ENCODE peak calls at places on chromosomes 1 and 21, in seven cellular contexts. B, H, V, K, Y, C and X are unnamed samples.

GRCh38 chr1:95733671-95734070 is 499.7 kb downstream of the RWDD3 start:
- DNase-seq in B (no peak), H (no peak), V (no peak), K (no peak), Y (no peak), C (no peak), X (no peak)

GRCh38 chr21:28089599-28090421 is 902.9 kb downstream of the LTN1 start:
- DNase-seq in B (no peak), H (no peak), V (no peak), K (no peak), Y (no peak), C (no peak), X (peak)

GRCh38 chr1:76867342-76868130 is at the start of gene ST6GALNAC5:
- DNase-seq in B (peak), H (peak), V (no peak), K (peak), Y (no peak), C (peak), X (peak)

GRCh38 chr1:116738673-116739370 is 15.4 kb upstream of the CD2 start:
- DNase-seq in B (no peak), H (no peak), V (peak), K (no peak), Y (no peak), C (no peak), X (no peak)

GRCh38 chr1:202987922-202988583 is 19.1 kb upstream of the TMEM183A start:
- DNase-seq in B (no peak), H (no peak), V (no peak), K (no peak), Y (no peak), C (no peak), X (no peak)

GRCh38 chr21:38806942-38807284 is 1.2 kb downstream of the ETS2 start:
- DNase-seq in B (peak), H (no peak), V (no peak), K (no peak), Y (no peak), C (no peak), X (no peak)

GRCh38 chr1:237562247-237562823 is 328.4 kb downstream of the ZP4 start:
- DNase-seq in B (peak), H (peak), V (peak), K (no peak), Y (no peak), C (peak), X (peak)

GRCh38 chr1:189774721-189775287 is 702.9 kb downstream of the BRINP3 start:
- DNase-seq in B (no peak), H (no peak), V (no peak), K (no peak), Y (no peak), C (no peak), X (no peak)

GRCh38 chr1:203188686-203189232 is 2.3 kb upstream of the CHI3L1 start:
- DNase-seq in B (no peak), H (no peak), V (no peak), K (no peak), Y (no peak), C (no peak), X (no peak)

GRCh38 chr1:155136728-155137127 is 1.1 kb downstream of the SLC50A1 start:
- DNase-seq in B (no peak), H (no peak), V (peak), K (no peak), Y (no peak), C (no peak), X (no peak)

GRCh38 chr1:81312272-81312754 is 488.4 kb upstream of the ADGRL2 start:
- DNase-seq in B (no peak), H (no peak), V (no peak), K (no peak), Y (no peak), C (no peak), X (no peak)

GRCh38 chr1:208077232-208077751 is 166.4 kb upstream of the CD34 start:
- DNase-seq in B (no peak), H (no peak), V (no peak), K (peak), Y (no peak), C (no peak), X (no peak)

GRCh38 chr1:219699870-219700269 is 87.0 kb upstream of the ZC3H11B start:
- DNase-seq in B (peak), H (no peak), V (no peak), K (no peak), Y (no peak), C (peak), X (peak)

GRCh38 chr1:205749094-205749825 is 722 bp downstream of the NUCKS1 start:
- DNase-seq in B (peak), H (peak), V (peak), K (peak), Y (peak), C (peak), X (peak)

GRCh38 chr1:59605761-59606160 is 209.0 kb upstream of the HOOK1 start:
- DNase-seq in B (peak), H (no peak), V (no peak), K (no peak), Y (no peak), C (peak), X (no peak)

GRCh38 chr1:235047331-235047871 is 81.2 kb downstream of the TOMM20 start:
- DNase-seq in B (no peak), H (no peak), V (no peak), K (no peak), Y (no peak), C (no peak), X (no peak)
- H3K4me3 ChIP-seq in B (no peak), H (no peak), V (no peak), K (no peak), Y (no peak), C (no peak), X (no peak)

GRCh38 chr21:44954281-44954771 is 14.5 kb downstream of the SLX9 start:
- DNase-seq in B (no peak), H (no peak), V (no peak), K (no peak), Y (no peak), C (no peak), X (no peak)

GRCh38 chr21:44952116-44952928 is 12.5 kb downstream of the SLX9 start:
- DNase-seq in B (no peak), H (peak), V (no peak), K (peak), Y (no peak), C (no peak), X (no peak)

GRCh38 chr21:44952929-44953627 is 13.2 kb downstream of the SLX9 start:
- DNase-seq in B (no peak), H (no peak), V (no peak), K (no peak), Y (no peak), C (no peak), X (no peak)

GRCh38 chr21:44955141-44955802 is 15.4 kb downstream of the SLX9 start:
- DNase-seq in B (peak), H (no peak), V (no peak), K (no peak), Y (no peak), C (peak), X (peak)

GRCh38 chr21:44953628-44954021 is 13.8 kb downstream of the SLX9 start:
- DNase-seq in B (no peak), H (no peak), V (no peak), K (no peak), Y (no peak), C (no peak), X (no peak)
- H3K4me3 ChIP-seq in B (no peak), H (no peak), V (no peak), K (no peak), Y (no peak), C (no peak), X (no peak)

DNA sequence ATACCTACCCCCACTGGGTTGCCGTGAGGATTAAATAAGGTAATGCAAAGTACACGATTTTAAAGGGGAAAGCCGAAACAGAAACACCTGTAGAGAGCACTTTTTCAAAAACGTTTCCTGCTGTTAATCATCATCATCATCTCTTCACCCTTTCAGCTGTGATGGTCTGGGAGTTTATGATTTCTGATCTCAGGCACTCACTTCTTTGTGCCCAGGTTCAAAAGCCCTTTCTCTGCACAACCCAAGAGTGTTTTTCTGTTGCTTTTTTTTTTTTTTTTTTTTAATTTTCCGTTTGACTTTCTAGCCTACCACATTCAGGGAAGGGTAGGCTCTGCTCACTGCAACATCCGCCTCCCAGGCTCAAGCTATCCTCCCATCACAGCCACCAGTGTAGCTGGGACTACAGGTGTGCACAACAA is 936 bp upstream of the UBXN11 start:
- DNase-seq in B (no peak), H (no peak), V (peak), K (no peak), Y (no peak), C (no peak), X (no peak)
- H3K4me3 ChIP-seq in B (no peak), H (no peak), V (peak), K (no peak), Y (no peak), C (no peak), X (no peak)

GRCh38 chr1:63599799-63600198 is 6.6 kb downstream of the PGM1 start:
- DNase-seq in B (no peak), H (no peak), V (no peak), K (no peak), Y (no peak), C (no peak), X (no peak)

GRCh38 chr1:63593887-63594617 is 841 bp downstream of the PGM1 start:
- DNase-seq in B (peak), H (peak), V (peak), K (peak), Y (no peak), C (peak), X (peak)

GRCh38 chr1:63592536-63593302 is 492 bp upstream of the PGM1 start:
- DNase-seq in B (no peak), H (no peak), V (no peak), K (no peak), Y (no peak), C (no peak), X (no peak)

GRCh38 chr1:63593303-63593886 is at the start of gene PGM1:
- DNase-seq in B (peak), H (peak), V (peak), K (peak), Y (peak), C (peak), X (peak)

DNA sequence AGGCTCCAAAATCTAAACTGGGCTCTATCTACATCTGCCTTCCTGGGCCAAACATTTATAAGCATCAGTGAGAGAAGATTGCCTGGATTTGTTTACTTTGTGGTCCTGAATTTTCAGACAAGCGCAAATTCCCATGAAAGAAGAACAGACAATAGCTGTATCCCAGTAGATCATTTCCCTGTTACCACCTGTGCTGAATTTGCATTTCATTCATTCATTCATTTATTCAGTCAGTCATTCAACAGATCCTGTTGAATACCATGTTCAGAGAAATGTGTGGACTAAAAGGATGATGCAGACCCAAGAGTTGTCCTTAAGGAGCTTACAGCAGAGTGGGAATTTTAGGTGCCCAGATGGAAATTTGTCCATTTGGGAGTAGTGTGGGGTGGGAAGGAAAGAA is 2.2 kb downstream of the PGM1 start:
- DNase-seq in B (no peak), H (no peak), V (no peak), K (no peak), Y (no peak), C (no peak), X (no peak)
- H3K4me3 ChIP-seq in B (no peak), H (no peak), V (no peak), K (no peak), Y (no peak), C (no peak), X (no peak)

DNA sequence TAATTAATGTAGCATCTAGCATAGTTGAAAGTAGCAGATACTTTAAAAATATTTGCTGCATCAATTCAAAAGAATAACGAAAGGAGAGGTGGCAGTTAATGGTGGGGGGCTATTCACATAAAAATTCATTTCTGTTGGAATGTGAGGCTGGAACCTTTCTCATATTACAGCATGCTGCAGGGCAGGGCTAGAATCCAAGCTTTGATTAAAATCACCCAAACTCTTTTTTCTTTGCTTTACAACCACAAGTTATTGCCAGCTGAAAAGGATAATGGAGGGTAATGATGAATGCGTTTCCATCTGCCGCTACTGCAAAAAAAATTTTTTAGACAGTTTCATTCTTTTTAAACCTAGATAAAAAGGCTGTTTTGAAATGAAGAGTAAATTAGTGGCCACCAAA is 9.8 kb downstream of the DISP1 start:
- DNase-seq in B (no peak), H (no peak), V (no peak), K (no peak), Y (no peak), C (no peak), X (no peak)
- H3K4me3 ChIP-seq in B (no peak), H (no peak), V (no peak), K (no peak), Y (no peak), C (no peak), X (no peak)

GRCh38 chr1:113929750-113930498 is 800 bp downstream of the HIPK1 start:
- DNase-seq in B (peak), H (peak), V (peak), K (peak), Y (no peak), C (no peak), X (peak)

GRCh38 chr1:113930499-113931161 is 1.5 kb downstream of the HIPK1 start:
- DNase-seq in B (peak), H (peak), V (peak), K (no peak), Y (no peak), C (peak), X (peak)

GRCh38 chr1:113928950-113929749 is at the start of gene HIPK1:
- DNase-seq in B (peak), H (peak), V (peak), K (peak), Y (peak), C (peak), X (peak)

GRCh38 chr1:113934006-113934405 is 4.9 kb downstream of the HIPK1 start:
- DNase-seq in B (no peak), H (no peak), V (no peak), K (no peak), Y (no peak), C (no peak), X (no peak)

GRCh38 chr1:113931456-113931855 is 2.3 kb downstream of the HIPK1 start:
- DNase-seq in B (peak), H (no peak), V (peak), K (no peak), Y (no peak), C (peak), X (peak)
- H3K4me3 ChIP-seq in B (peak), H (peak), V (peak), K (peak), Y (peak), C (no peak), X (peak)

DNA sequence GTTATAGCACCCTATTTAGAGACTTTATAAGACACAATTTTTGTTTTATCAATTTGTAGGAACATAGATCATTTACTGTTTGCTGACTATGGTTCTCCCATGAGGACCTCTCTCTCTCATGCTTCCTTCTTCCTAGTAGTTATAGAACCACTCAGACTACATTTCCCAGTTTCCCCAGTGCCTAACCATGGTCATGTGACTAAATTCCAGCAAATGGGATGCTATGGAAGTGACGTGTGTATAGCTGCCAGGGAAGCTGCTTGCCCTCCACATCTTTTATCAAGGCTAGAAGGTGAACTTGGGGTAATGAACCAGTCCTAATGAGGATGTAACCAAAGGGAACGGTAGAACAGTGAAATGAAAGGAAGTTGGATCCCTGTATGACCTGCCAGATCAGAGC is 184.1 kb downstream of the MIS18A start:
- DNase-seq in B (peak), H (no peak), V (no peak), K (no peak), Y (no peak), C (peak), X (peak)
- H3K4me3 ChIP-seq in B (peak), H (no peak), V (no peak), K (no peak), Y (no peak), C (no peak), X (no peak)